ENCODE peak calls at places on chromosomes 4 and X, in eight cellular contexts. E, G, J, C, V, Q, P and S are unnamed samples.
A peak's percentile ranks its signal among the peaks of the same experiment; 100 is the strongest.

GRCh38 chr4:100736651-100737450 is 219.0 kb upstream of the EMCN start:
- DNase-seq in V (no peak), Q (no peak), J (peak; percentile 15), C (no peak), P (no peak), G (no peak), E (no peak), S (no peak)

GRCh38 chr4:184267673-184268573 is 50.2 kb upstream of the ENPP6 start:
- DNase-seq in Q (no peak), E (peak; percentile 5), V (no peak), P (no peak), G (peak; percentile 43), J (peak; percentile 32), C (no peak), S (peak; percentile 82)

GRCh38 chr4:75940692-75941253 is at the start of gene NAAA:
- DNase-seq in P (peak; percentile 73), Q (peak; percentile 38), V (peak; percentile 93), E (peak; percentile 83), C (peak; percentile 92), G (peak; percentile 62), J (peak; percentile 10), S (peak; percentile 94)

GRCh38 chr4:53208749-53209148 is 157.1 kb downstream of the SCFD2 start:
- DNase-seq in E (no peak), J (no peak), Q (no peak), V (no peak), C (no peak), G (peak; percentile 25), P (no peak), S (no peak)

GRCh38 chr4:119138046-119138445 is 2.4 kb downstream of the MYOZ2 start:
- DNase-seq in G (peak; percentile 23), P (no peak), J (no peak), E (no peak), V (no peak), Q (no peak), C (no peak), S (no peak)

GRCh38 chrX:43939187-43939926 is 33.8 kb downstream of the NDP start:
- DNase-seq in Q (no peak), J (no peak), P (no peak), G (no peak), C (no peak), V (no peak), E (no peak), S (no peak)

GRCh38 chr4:83616252-83616651 is 80.3 kb downstream of the GPAT3 start:
- DNase-seq in V (no peak), G (no peak), J (no peak), E (no peak), Q (no peak), C (no peak), P (no peak), S (no peak)

GRCh38 chrX:124346064-124346876 is at the start of gene SH2D1A:
- DNase-seq in C (no peak), Q (no peak), P (no peak), E (no peak), J (no peak), V (no peak), G (no peak), S (no peak)

GRCh38 chrX:38038501-38038900 is 32.1 kb downstream of the SYTL5 start:
- DNase-seq in Q (no peak), J (no peak), E (no peak), C (no peak), P (no peak), G (no peak), V (no peak), S (no peak)

GRCh38 chrX:110509778-110510510 is 151.3 kb downstream of the RTL9 start:
- DNase-seq in G (no peak), J (no peak), E (no peak), P (no peak), C (no peak), Q (no peak), V (no peak), S (no peak)

GRCh38 chr4:16157609-16158503 is 68.4 kb downstream of the TAPT1 start:
- DNase-seq in V (no peak), C (no peak), J (no peak), P (no peak), G (peak; percentile 26), E (no peak), Q (no peak), S (no peak)

GRCh38 chr4:15717126-15717525 is 14.3 kb downstream of the BST1 start:
- DNase-seq in G (no peak), V (no peak), E (no peak), P (no peak), C (no peak), J (no peak), Q (no peak), S (no peak)

GRCh38 chrX:48461830-48462229 is 8.2 kb downstream of the SLC38A5 start:
- DNase-seq in P (no peak), V (no peak), J (no peak), G (no peak), C (no peak), Q (no peak), E (no peak), S (no peak)

GRCh38 chr4:2074588-2074987 is 15.5 kb downstream of the NAT8L start:
- DNase-seq in J (no peak), Q (no peak), C (no peak), V (peak; percentile 41), E (peak; percentile 14), P (no peak), G (no peak), S (no peak)
- H3K27ac ChIP-seq in J (no peak overlapping the region), Q (no peak overlapping the region), C (no peak overlapping the region), V (no peak overlapping the region), E (no peak overlapping the region), P (no peak overlapping the region), G (no peak overlapping the region), S (no peak overlapping the region)

GRCh38 chrX:1784773-1785172 is 169.9 kb downstream of the ASMT start:
- DNase-seq in P (no peak), E (no peak), J (no peak), Q (no peak), G (no peak), C (no peak), V (no peak), S (no peak)
- TF ChIP-seq CTCF in P (no peak), E (peak; percentile 55), J (no peak), Q (no peak), G (no peak), C (peak; percentile 31), V (no peak), S (no peak)

DNA sequence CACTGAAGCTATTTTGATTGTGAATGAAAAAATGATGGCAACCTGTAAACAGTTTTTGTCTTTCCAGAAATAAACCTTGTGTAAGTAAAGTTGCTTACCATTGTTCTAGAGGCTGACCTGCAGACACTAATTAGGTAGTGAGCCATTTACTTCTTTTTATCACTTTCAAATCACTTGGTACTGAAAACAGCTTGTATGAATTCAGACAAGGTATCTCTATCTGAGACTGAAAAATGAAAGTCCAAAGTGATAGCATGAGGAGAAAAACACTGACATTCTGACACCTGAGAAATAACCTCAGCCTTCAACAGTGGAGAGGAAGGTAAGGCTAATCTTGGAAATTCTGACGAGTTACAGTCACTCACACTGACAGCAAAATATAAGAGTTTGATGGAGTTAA is 238.8 kb downstream of the GPC3 start:
- DNase-seq in C (no peak), G (no peak), V (no peak), E (no peak), J (no peak), P (no peak), Q (no peak), S (no peak)
- H3K4me1 ChIP-seq in C (peaks cover 8% of the 10 kb centered on the region), G (peaks cover 62% of the 10 kb centered on the region), V (no peaks in the 10 kb centered on the region), E (peaks cover 3% of the 10 kb centered on the region), J (no peaks in the 10 kb centered on the region), P (no peaks in the 10 kb centered on the region), Q (no peaks in the 10 kb centered on the region), S (no peaks in the 10 kb centered on the region)

GRCh38 chr4:186871856-186872255 is 148.2 kb upstream of the FAT1 start:
- DNase-seq in P (no peak), J (no peak), C (no peak), V (no peak), Q (no peak), G (no peak), E (no peak), S (no peak)
- H3K27ac ChIP-seq in P (no peak overlapping the region), J (no peak overlapping the region), C (no peak overlapping the region), V (no peak overlapping the region), Q (no peak overlapping the region), G (no peak overlapping the region), E (no peak overlapping the region), S (no peak overlapping the region)

DNA sequence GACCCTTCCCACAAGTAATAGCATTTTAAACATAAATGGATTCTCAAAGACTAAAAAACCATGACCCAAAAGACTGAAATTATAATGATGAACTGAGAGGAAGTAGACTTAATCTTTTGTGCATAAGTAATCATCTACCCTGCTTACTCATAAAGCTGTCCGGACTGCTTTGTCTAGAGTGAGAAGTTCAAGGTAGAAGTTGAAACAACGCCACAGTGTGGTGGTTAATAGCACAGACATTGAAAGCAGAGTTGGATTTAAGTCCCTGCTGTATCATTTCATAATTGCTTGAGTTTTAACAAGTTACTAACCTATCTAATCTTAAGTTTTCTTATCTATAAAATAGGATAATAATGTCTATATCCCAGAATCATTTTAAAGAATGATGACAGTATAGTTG is 346.5 kb downstream of the CENPC start:
- DNase-seq in C (no peak), Q (no peak), G (no peak), E (peak; percentile 31), J (peak; percentile 21), P (no peak), V (no peak), S (no peak)
- TF ChIP-seq CTCF in C (peak; percentile 46), Q (no peak), G (peak; percentile 41), E (peak; percentile 69), J (no peak), P (no peak), V (no peak), S (no peak)

GRCh38 chr4:10104991-10105276 is 11.7 kb downstream of the WDR1 start:
- DNase-seq in V (no peak), Q (no peak), C (no peak), J (no peak), G (no peak), E (no peak), P (no peak), S (no peak)

GRCh38 chr4:10106421-10107039 is 10.1 kb downstream of the WDR1 start:
- DNase-seq in C (peak; percentile 49), P (peak; percentile 83), V (peak; percentile 88), E (no peak), G (no peak), Q (peak; percentile 83), J (peak; percentile 84), S (peak; percentile 76)

GRCh38 chr4:10107111-10108091 is 9.2 kb downstream of the WDR1 start:
- DNase-seq in C (no peak), J (no peak), V (peak; percentile 62), G (no peak), E (no peak), Q (no peak), P (no peak), S (peak; percentile 56)

GRCh38 chr4:10105421-10105820 is 11.2 kb downstream of the WDR1 start:
- DNase-seq in P (no peak), G (no peak), E (no peak), C (no peak), J (no peak), V (no peak), Q (no peak), S (no peak)

GRCh38 chr4:10105920-10106319 is 10.7 kb downstream of the WDR1 start:
- DNase-seq in G (no peak), V (no peak), P (no peak), E (no peak), J (no peak), Q (no peak), C (no peak), S (no peak)
- H3K4me1 ChIP-seq in G (peaks cover 60% of the 10 kb centered on the region), V (peaks cover 96% of the 10 kb centered on the region), P (peaks cover 43% of the 10 kb centered on the region), E (peaks cover 7% of the 10 kb centered on the region), J (peaks cover 100% of the 10 kb centered on the region), Q (peaks cover 53% of the 10 kb centered on the region), C (peaks cover 22% of the 10 kb centered on the region), S (peaks cover 54% of the 10 kb centered on the region)

GRCh38 chr4:150801833-150802232 is 213.3 kb downstream of the LRBA start:
- DNase-seq in C (no peak), Q (no peak), E (no peak), J (no peak), P (no peak), V (no peak), G (no peak), S (no peak)

GRCh38 chr4:150805183-150806025 is 209.7 kb downstream of the LRBA start:
- DNase-seq in E (no peak), V (no peak), C (no peak), Q (no peak), G (peak; percentile 43), J (no peak), P (no peak), S (no peak)
- H3K27ac ChIP-seq in E (no peak overlapping the region), V (no peak overlapping the region), C (no peak overlapping the region), Q (no peak overlapping the region), G (no peak overlapping the region), J (no peak overlapping the region), P (no peak overlapping the region), S (no peak overlapping the region)